ENCODE peak calls at places on chromosomes 4 and X, in five cellular contexts. One of them, this sample, is unnamed.

GRCh38 chr4:90127223-90127705 is at the start of gene CCSER1:
- DNase-seq in GM12878: no peak
- DNase-seq in IMR-90: peak
- DNase-seq in A549: peak
- DNase-seq in K562: no peak
- DNase-seq in this sample: peak

GRCh38 chrX:41981481-41982013 is 58.2 kb upstream of the CASK start:
- DNase-seq in IMR-90: no peak
- DNase-seq in GM12878: no peak
- DNase-seq in K562: no peak
- DNase-seq in A549: no peak
- DNase-seq in this sample: no peak

GRCh38 chrX:124217289-124218251 is 114.9 kb upstream of the TEX13D start:
- DNase-seq in GM12878: no peak
- DNase-seq in K562: no peak
- DNase-seq in A549: no peak
- DNase-seq in IMR-90: no peak
- DNase-seq in this sample: no peak

GRCh38 chr4:24917076-24917856 is 4.4 kb upstream of the CCDC149 start:
- DNase-seq in IMR-90: no peak
- DNase-seq in GM12878: no peak
- DNase-seq in K562: no peak
- DNase-seq in A549: no peak
- DNase-seq in this sample: no peak

GRCh38 chrX:129650821-129651510 is 3.8 kb downstream of the APLN start:
- DNase-seq in IMR-90: no peak
- DNase-seq in A549: no peak
- DNase-seq in K562: no peak
- DNase-seq in GM12878: no peak
- DNase-seq in this sample: no peak

GRCh38 chr4:83267121-83267834 is 17.3 kb downstream of the COQ2 start:
- DNase-seq in GM12878: no peak
- DNase-seq in K562: no peak
- DNase-seq in A549: peak
- DNase-seq in IMR-90: peak
- DNase-seq in this sample: no peak

GRCh38 chr4:168200685-168201084 is 108.3 kb downstream of the ANXA10 start:
- DNase-seq in GM12878: no peak
- DNase-seq in IMR-90: peak
- DNase-seq in K562: no peak
- DNase-seq in A549: peak
- DNase-seq in this sample: no peak

GRCh38 chr4:23877758-23878229 is 12.1 kb downstream of the PPARGC1A start:
- DNase-seq in GM12878: no peak
- DNase-seq in A549: peak
- DNase-seq in K562: no peak
- DNase-seq in IMR-90: peak
- DNase-seq in this sample: no peak

GRCh38 chr4:41661447-41662076 is 87.0 kb downstream of the PHOX2B start:
- DNase-seq in IMR-90: peak
- DNase-seq in K562: peak
- DNase-seq in GM12878: no peak
- DNase-seq in A549: peak
- DNase-seq in this sample: peak

GRCh38 chrX:153765138-153766079 is 1.4 kb downstream of the PLXNB3 start:
- DNase-seq in A549: no peak
- DNase-seq in IMR-90: peak
- DNase-seq in K562: peak
- DNase-seq in GM12878: no peak
- DNase-seq in this sample: peak

GRCh38 chrX:106246511-106246910 is 78.4 kb downstream of the PWWP3B start:
- DNase-seq in K562: no peak
- DNase-seq in IMR-90: no peak
- DNase-seq in A549: no peak
- DNase-seq in GM12878: no peak
- DNase-seq in this sample: no peak

GRCh38 chrX:13364230-13364629 is 44.4 kb upstream of the ATXN3L start:
- DNase-seq in K562: no peak
- DNase-seq in A549: no peak
- DNase-seq in GM12878: no peak
- DNase-seq in IMR-90: no peak
- DNase-seq in this sample: no peak

GRCh38 chr4:61445374-61446063 is 245.4 kb downstream of the ADGRL3 start:
- DNase-seq in K562: no peak
- DNase-seq in IMR-90: no peak
- DNase-seq in GM12878: no peak
- DNase-seq in A549: no peak
- DNase-seq in this sample: no peak

GRCh38 chr4:61446957-61447356 is 246.8 kb downstream of the ADGRL3 start:
- DNase-seq in IMR-90: no peak
- DNase-seq in A549: no peak
- DNase-seq in K562: no peak
- DNase-seq in GM12878: no peak
- DNase-seq in this sample: no peak

GRCh38 chr4:61440306-61440705 is 240.2 kb downstream of the ADGRL3 start:
- DNase-seq in GM12878: no peak
- DNase-seq in A549: no peak
- DNase-seq in K562: no peak
- DNase-seq in IMR-90: no peak
- DNase-seq in this sample: no peak

GRCh38 chr4:61442936-61443335 is 242.8 kb downstream of the ADGRL3 start:
- DNase-seq in K562: no peak
- DNase-seq in A549: no peak
- DNase-seq in IMR-90: no peak
- DNase-seq in GM12878: no peak
- DNase-seq in this sample: no peak

GRCh38 chr4:61443813-61444510 is 243.8 kb downstream of the ADGRL3 start:
- DNase-seq in K562: no peak
- DNase-seq in IMR-90: peak
- DNase-seq in GM12878: no peak
- DNase-seq in A549: no peak
- DNase-seq in this sample: no peak
- TF ChIP-seq RCOR1 in K562: no peak
- TF ChIP-seq RCOR1 in IMR-90: no peak
- TF ChIP-seq RCOR1 in GM12878: no peak
- TF ChIP-seq RCOR1 in A549: no peak
- TF ChIP-seq RCOR1 in this sample: no peak

DNA sequence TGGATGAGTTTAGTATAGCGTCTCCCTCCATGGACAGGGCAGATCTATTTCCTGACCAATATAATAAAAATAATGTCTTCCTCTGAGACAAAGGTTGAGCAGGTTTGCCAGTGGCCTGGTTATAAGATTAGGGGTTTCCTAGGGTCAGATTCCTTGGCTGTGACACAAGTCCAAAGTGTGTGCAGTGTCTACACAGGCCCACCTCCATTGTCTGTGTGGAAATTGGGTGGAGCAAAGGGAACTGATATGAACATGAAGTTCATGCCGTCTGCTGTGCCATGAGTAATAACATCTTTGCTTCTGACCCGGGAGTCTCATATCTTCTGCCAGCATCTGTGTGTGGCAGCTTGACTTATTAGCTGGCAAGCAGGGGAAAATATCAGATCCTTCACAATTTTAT is 187.7 kb upstream of the BOD1L1 start:
- DNase-seq in IMR-90: no peak
- DNase-seq in GM12878: no peak
- DNase-seq in A549: no peak
- DNase-seq in K562: no peak
- DNase-seq in this sample: no peak
- TF ChIP-seq RFX5 in IMR-90: no peak
- TF ChIP-seq RFX5 in GM12878: no peak
- TF ChIP-seq RFX5 in A549: no peak
- TF ChIP-seq RFX5 in K562: no peak
- TF ChIP-seq RFX5 in this sample: no peak

GRCh38 chr4:69828828-69829227 is 31.1 kb downstream of the SULT1E1 start:
- DNase-seq in GM12878: no peak
- DNase-seq in IMR-90: no peak
- DNase-seq in K562: no peak
- DNase-seq in A549: no peak
- DNase-seq in this sample: no peak

GRCh38 chr4:69823048-69823447 is 36.9 kb downstream of the SULT1E1 start:
- DNase-seq in GM12878: no peak
- DNase-seq in A549: no peak
- DNase-seq in IMR-90: no peak
- DNase-seq in K562: no peak
- DNase-seq in this sample: no peak

GRCh38 chr4:69818060-69818639 is 41.8 kb downstream of the SULT1E1 start:
- DNase-seq in IMR-90: no peak
- DNase-seq in GM12878: no peak
- DNase-seq in A549: no peak
- DNase-seq in K562: no peak
- DNase-seq in this sample: no peak

GRCh38 chr4:69822198-69822597 is 37.7 kb downstream of the SULT1E1 start:
- DNase-seq in K562: no peak
- DNase-seq in IMR-90: no peak
- DNase-seq in A549: no peak
- DNase-seq in GM12878: no peak
- DNase-seq in this sample: no peak

GRCh38 chr4:69823481-69824186 is 36.3 kb downstream of the SULT1E1 start:
- DNase-seq in GM12878: no peak
- DNase-seq in IMR-90: peak
- DNase-seq in K562: no peak
- DNase-seq in A549: peak
- DNase-seq in this sample: peak
- TF ChIP-seq RCOR1 in GM12878: no peak
- TF ChIP-seq RCOR1 in IMR-90: no peak
- TF ChIP-seq RCOR1 in K562: no peak
- TF ChIP-seq RCOR1 in A549: no peak
- TF ChIP-seq RCOR1 in this sample: no peak

DNA sequence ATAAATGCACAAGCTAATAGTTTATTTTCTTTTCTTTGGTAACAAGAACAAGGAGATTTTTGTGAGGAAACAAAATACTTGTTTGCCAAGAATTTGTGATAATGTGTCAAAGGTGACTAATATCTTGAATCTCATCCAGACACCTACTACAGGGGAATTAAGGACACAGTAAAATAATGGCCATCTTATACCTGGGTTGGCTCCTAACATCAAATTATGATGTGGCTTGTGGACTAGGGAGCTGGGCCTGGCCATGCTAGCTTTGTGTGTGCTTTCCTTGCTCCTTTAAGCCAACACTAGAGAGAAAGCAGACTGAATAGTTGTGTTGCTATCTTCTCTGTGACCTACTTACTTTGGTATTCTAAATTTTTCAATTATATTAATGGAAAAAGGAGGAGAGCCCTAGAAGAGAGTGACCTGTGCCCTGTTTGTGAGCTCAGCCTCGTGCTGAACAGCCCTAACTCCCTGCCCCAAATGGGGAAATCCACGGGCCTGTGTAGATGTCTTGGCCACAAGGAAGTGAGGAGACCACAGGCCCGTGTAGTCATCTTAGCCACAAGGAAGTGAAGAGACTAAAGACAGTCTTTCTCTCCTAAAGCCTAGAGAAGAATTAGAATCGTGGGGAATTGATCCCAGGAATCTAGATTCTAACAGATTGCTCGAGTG is 23.3 kb downstream of the ARHGAP24 start:
- DNase-seq in IMR-90: peak
- DNase-seq in K562: no peak
- DNase-seq in GM12878: peak
- DNase-seq in A549: peak
- DNase-seq in this sample: no peak
- TF ChIP-seq RFX5 in IMR-90: no peak
- TF ChIP-seq RFX5 in K562: no peak
- TF ChIP-seq RFX5 in GM12878: no peak
- TF ChIP-seq RFX5 in A549: no peak
- TF ChIP-seq RFX5 in this sample: no peak

This sample was measured in SK-N-SH.